ENCODE peak calls at places on chromosomes 5 and 9, in four cellular contexts. Y, E, G and J are unnamed samples.

GRCh38 chr5:143274952-143275351 is 128.5 kb downstream of the NR3C1 start:
- DNase-seq in Y (no peak), E (no peak), G (no peak), J (no peak)

GRCh38 chr9:114288233-114289051 is 34.5 kb upstream of the ORM1 start:
- DNase-seq in E (peak; percentile 5), Y (no peak), G (peak; percentile 22), J (no peak)

GRCh38 chr9:74025402-74025894 is 471.7 kb upstream of the RORB start:
- DNase-seq in G (no peak), Y (no peak), E (no peak), J (no peak)

GRCh38 chr5:164600929-164601535 is 1095.6 kb downstream of the MAT2B start:
- DNase-seq in E (no peak), Y (no peak), G (no peak), J (peak; percentile 51)

GRCh38 chr9:134814598-134815215 is 65.9 kb upstream of the FCN2 start:
- DNase-seq in E (no peak), G (no peak), Y (no peak), J (no peak)

GRCh38 chr5:151040211-151040747 is 19.9 kb downstream of the GPX3 start:
- DNase-seq in E (no peak), G (no peak), Y (no peak), J (no peak)

GRCh38 chr5:33369470-33370134 is 71.2 kb upstream of the TARS1 start:
- DNase-seq in E (no peak), G (no peak), Y (no peak), J (no peak)

GRCh38 chr9:118362123-118362522 is 657.9 kb downstream of the TLR4 start:
- DNase-seq in E (no peak), G (no peak), Y (no peak), J (no peak)

GRCh38 chr9:14396171-14396570 is 82.2 kb upstream of the NFIB start:
- DNase-seq in G (no peak), Y (no peak), E (peak; percentile 16), J (no peak)